ENCODE peak calls at places on chromosomes 4 and X, in eight cellular contexts. R is brain microvascular endothelial cell; Q is CD4-positive, alpha-beta memory T cell; H is HL-60; J is prostate gland; E is GM12878; V is WERI-Rb-1; D is hepatocyte. B is an unnamed sample.

GRCh38 chrX:104330966-104331365 is 76.2 kb upstream of the ESX1 start:
- DNase-seq in R (peak; percentile 21), Q (no peak), H (no peak), J (no peak), E (no peak), V (no peak), D (no peak), B (no peak)

GRCh38 chr4:142413516-142413915 is 432.6 kb downstream of the INPP4B start:
- DNase-seq in R (no peak), Q (no peak), H (no peak), J (no peak), E (no peak), V (no peak), D (no peak), B (no peak)

GRCh38 chr4:16692021-16692420 is 206.4 kb downstream of the LDB2 start:
- DNase-seq in R (no peak), Q (no peak), H (no peak), J (no peak), E (no peak), V (no peak), D (no peak), B (no peak)

GRCh38 chr4:173536808-173537429 is 6.9 kb upstream of the HAND2 start:
- DNase-seq in R (no peak), Q (no peak), H (no peak), J (no peak), E (no peak), V (no peak), D (peak; percentile 45), B (no peak)

GRCh38 chr4:123856689-123857545 is 460.3 kb downstream of the SPRY1 start:
- DNase-seq in R (peak; percentile 34), Q (no peak), H (no peak), J (peak; percentile 8), E (no peak), V (peak; percentile 47), D (peak; percentile 72), B (no peak)

GRCh38 chrX:105328773-105329172 is 108.3 kb upstream of the TEX13A start:
- DNase-seq in R (no peak), Q (no peak), H (no peak), J (no peak), E (no peak), V (no peak), D (no peak), B (no peak)

GRCh38 chr4:53592686-53593641 is 1.7 kb upstream of the LNX1 start:
- DNase-seq in R (no peak), Q (no peak), H (no peak), J (peak; percentile 72), E (no peak), V (no peak), D (peak; percentile 87), B (no peak)

GRCh38 chr4:156686120-156686519 is 285.5 kb downstream of the PDGFC start:
- DNase-seq in R (peak; percentile 82), Q (no peak), H (no peak), J (no peak), E (no peak), V (peak; percentile 29), D (peak; percentile 33), B (no peak)

GRCh38 chrX:9285342-9285771 is 179.5 kb upstream of the TBL1X start:
- DNase-seq in R (no peak), Q (no peak), H (no peak), J (no peak), E (no peak), V (no peak), D (no peak), B (no peak)

GRCh38 chrX:49190783-49191032 is 4.5 kb upstream of the PRICKLE3 start:
- DNase-seq in R (no peak), Q (no peak), H (no peak), J (no peak), E (no peak), V (no peak), D (no peak), B (no peak)

GRCh38 chr4:155946486-155946885 is 7.2 kb downstream of the CTSO start:
- DNase-seq in R (peak; percentile 21), Q (no peak), H (no peak), J (no peak), E (no peak), V (no peak), D (no peak), B (no peak)

GRCh38 chr4:152342293-152342692 is 193.6 kb downstream of the FBXW7 start:
- DNase-seq in R (peak; percentile 52), Q (no peak), H (no peak), J (no peak), E (no peak), V (no peak), D (no peak), B (no peak)

GRCh38 chrX:120514236-120514635 is 45.1 kb upstream of the LAMP2 start:
- DNase-seq in R (no peak), Q (no peak), H (peak; percentile 34), J (no peak), E (no peak), V (no peak), D (peak; percentile 24), B (no peak)

GRCh38 chrX:107825698-107826285 is at the start of gene MID2:
- DNase-seq in R (no peak), Q (peak; percentile 56), H (no peak), J (peak; percentile 83), E (no peak), V (peak; percentile 25), D (peak; percentile 79), B (peak; percentile 55)

GRCh38 chr4:89172865-89173264 is 61.5 kb downstream of the TIGD2 start:
- DNase-seq in R (no peak), Q (no peak), H (no peak), J (no peak), E (no peak), V (no peak), D (no peak), B (no peak)

GRCh38 chrX:17679820-17680219 is 57.5 kb upstream of the SCML1 start:
- DNase-seq in R (no peak), Q (no peak), H (no peak), J (no peak), E (no peak), V (no peak), D (no peak), B (no peak)

GRCh38 chr4:182102576-182102975 is 140.6 kb upstream of the TENM3 start:
- DNase-seq in R (no peak), Q (no peak), H (no peak), J (no peak), E (no peak), V (no peak), D (no peak), B (no peak)

GRCh38 chrX:11540532-11541377 is 125.0 kb downstream of the ARHGAP6 start:
- DNase-seq in R (no peak), Q (no peak), H (peak; percentile 36), J (no peak), E (peak; percentile 34), V (no peak), D (no peak), B (no peak)

GRCh38 chrX:56764153-56764974 is 35.3 kb downstream of the NBDY start:
- DNase-seq in R (peak; percentile 48), Q (peak; percentile 91), H (peak; percentile 83), J (peak; percentile 31), E (peak; percentile 99), V (peak; percentile 72), D (peak; percentile 74), B (peak; percentile 58)

GRCh38 chr4:83852085-83852451 is 316.2 kb downstream of the GPAT3 start:
- DNase-seq in R (peak; percentile 70), Q (no peak), H (no peak), J (no peak), E (no peak), V (no peak), D (no peak), B (no peak)

GRCh38 chr4:184815046-184815877 is 10.5 kb downstream of the ACSL1 start:
- DNase-seq in R (peak; percentile 80), Q (no peak), H (peak; percentile 83), J (peak; percentile 94), E (peak; percentile 89), V (peak; percentile 84), D (peak; percentile 92), B (no peak)

GRCh38 chr4:184269879-184270430 is 52.3 kb upstream of the ENPP6 start:
- DNase-seq in R (no peak), Q (no peak), H (no peak), J (no peak), E (no peak), V (no peak), D (no peak), B (no peak)

GRCh38 chr4:8556341-8557150 is 23.6 kb upstream of the GPR78 start:
- DNase-seq in R (peak; percentile 31), Q (no peak), H (no peak), J (no peak), E (no peak), V (no peak), D (no peak), B (no peak)

GRCh38 chr4:46387956-46388355 is 2.0 kb downstream of the GABRA2 start:
- DNase-seq in R (no peak), Q (no peak), H (no peak), J (no peak), E (no peak), V (no peak), D (no peak), B (no peak)

GRCh38 chr4:48801739-48802138 is 21.7 kb upstream of the FRYL start:
- DNase-seq in R (no peak), Q (no peak), H (no peak), J (no peak), E (no peak), V (no peak), D (no peak), B (no peak)

GRCh38 chr4:47686294-47686872 is 151.5 kb downstream of the CORIN start:
- DNase-seq in R (peak; percentile 31), Q (peak; percentile 56), H (peak; percentile 70), J (peak; percentile 26), E (peak; percentile 13), V (peak; percentile 66), D (peak; percentile 72), B (peak; percentile 62)

GRCh38 chrX:3262906-3263305 is 83.5 kb downstream of the MXRA5 start:
- DNase-seq in R (peak; percentile 91), Q (no peak), H (no peak), J (no peak), E (no peak), V (no peak), D (peak; percentile 69), B (no peak)

GRCh38 chrX:93580634-93581033 is 92.7 kb downstream of the NAP1L3 start:
- DNase-seq in R (no peak), Q (no peak), H (no peak), J (no peak), E (no peak), V (no peak), D (no peak), B (no peak)
- H3K4me3 ChIP-seq in R (no peak overlapping the region), Q (no peak overlapping the region), H (no peak overlapping the region), J (no peak overlapping the region), E (no peak overlapping the region), V (no peak overlapping the region), D (no peak overlapping the region), B (no peak overlapping the region)

GRCh38 chr4:700587-701264 is 4.9 kb upstream of the PCGF3 start:
- DNase-seq in R (no peak), Q (no peak), H (no peak), J (no peak), E (no peak), V (no peak), D (no peak), B (no peak)
- H3K27ac ChIP-seq in R (no peak overlapping the region), Q (no peak overlapping the region), H (no peak overlapping the region), J (no peak overlapping the region), E (no peak overlapping the region), V (no peak overlapping the region), D (no peak overlapping the region), B (no peak overlapping the region)

GRCh38 chr4:14621731-14622459 is 380.4 kb upstream of the CPEB2 start:
- DNase-seq in R (no peak), Q (no peak), H (no peak), J (no peak), E (no peak), V (peak; percentile 29), D (no peak), B (no peak)
- H3K4me3 ChIP-seq in R (no peak overlapping the region), Q (no peak overlapping the region), H (no peak overlapping the region), J (no peak overlapping the region), E (no peak overlapping the region), V (no peak overlapping the region), D (no peak overlapping the region), B (no peak overlapping the region)

GRCh38 chrX:54045563-54046228 is 1.4 kb upstream of the PHF8 start:
- DNase-seq in R (no peak), Q (no peak), H (no peak), J (peak; percentile 26), E (no peak), V (no peak), D (no peak), B (no peak)
- H3K27ac ChIP-seq in R (no peak overlapping the region), Q (peak overlapping the region; percentile 90), H (peak overlapping the region; percentile 92), J (peak overlapping the region; percentile 93), E (peak overlapping the region; percentile 79), V (peak overlapping the region; percentile 91), D (peak overlapping the region; percentile 91), B (no peak overlapping the region)

B was measured in CD8-positive, alpha-beta T cell.